ENCODE peak calls at places on chromosomes 7 and 10, in ten cellular contexts. F is NB4, N is heart left ventricle, L is Peyer's patch, U is adrenal gland, O is sigmoid colon, J is A549, B is uterus, C is ovary, Z is tibial nerve. G is an unnamed sample.
A peak's percentile ranks its signal among the peaks of the same experiment; 100 is the strongest.

GRCh38 chr7:82562716-82563404 is 119.3 kb upstream of the CACNA2D1 start:
- DNase-seq in U (no peak), N (no peak), F (no peak), C (no peak), J (no peak), B (no peak), Z (no peak), O (no peak), L (no peak), G (no peak)

GRCh38 chr10:69435966-69436520 is 15.2 kb upstream of the TSPAN15 start:
- DNase-seq in L (no peak), F (no peak), C (no peak), U (no peak), B (no peak), Z (no peak), J (no peak), N (no peak), O (peak; percentile 48), G (no peak)

GRCh38 chr7:42574693-42575084 is 337.2 kb downstream of the C7orf25 start:
- DNase-seq in L (no peak), U (no peak), Z (no peak), O (no peak), C (no peak), N (no peak), F (no peak), J (no peak), B (no peak), G (no peak)

GRCh38 chr10:19816420-19817250 is at the start of gene PLXDC2:
- DNase-seq in J (no peak), Z (peak; percentile 24), C (no peak), L (peak; percentile 71), U (peak; percentile 69), F (peak; percentile 36), B (peak; percentile 45), N (peak; percentile 69), O (peak; percentile 77), G (peak; percentile 15)

GRCh38 chr10:127417686-127418415 is 131.3 kb upstream of the NPS start:
- DNase-seq in Z (no peak), O (no peak), U (no peak), C (peak; percentile 73), F (no peak), N (no peak), B (no peak), J (no peak), L (no peak), G (no peak)

GRCh38 chr7:92279429-92280031 is 33.8 kb downstream of the ANKIB1 start:
- DNase-seq in C (no peak), J (no peak), B (no peak), F (no peak), L (no peak), N (no peak), O (no peak), Z (no peak), U (no peak), G (no peak)

GRCh38 chr7:147547252-147547897 is 1043.2 kb upstream of the C7orf33 start:
- DNase-seq in O (no peak), N (no peak), C (no peak), Z (no peak), F (peak; percentile 55), L (no peak), B (no peak), U (no peak), J (no peak), G (peak; percentile 25)

GRCh38 chr7:159078911-159079270 is 65.8 kb downstream of the VIPR2 start:
- DNase-seq in J (no peak), L (no peak), U (no peak), C (no peak), O (peak; percentile 26), N (no peak), Z (no peak), F (no peak), B (no peak), G (no peak)

GRCh38 chr10:32104622-32105509 is 48.6 kb upstream of the KIF5B start:
- DNase-seq in O (no peak), U (no peak), B (no peak), F (no peak), N (no peak), J (no peak), Z (no peak), L (no peak), C (no peak), G (no peak)

GRCh38 chr10:60433684-60434083 is 44.0 kb upstream of the ANK3 start:
- DNase-seq in F (no peak), O (no peak), N (no peak), C (no peak), B (no peak), U (no peak), L (no peak), J (no peak), Z (no peak), G (no peak)

GRCh38 chr7:132964886-132965285 is 117.0 kb downstream of the CHCHD3 start:
- DNase-seq in L (no peak), C (no peak), F (no peak), O (no peak), J (no peak), Z (no peak), B (no peak), N (no peak), U (no peak), G (no peak)

DNA sequence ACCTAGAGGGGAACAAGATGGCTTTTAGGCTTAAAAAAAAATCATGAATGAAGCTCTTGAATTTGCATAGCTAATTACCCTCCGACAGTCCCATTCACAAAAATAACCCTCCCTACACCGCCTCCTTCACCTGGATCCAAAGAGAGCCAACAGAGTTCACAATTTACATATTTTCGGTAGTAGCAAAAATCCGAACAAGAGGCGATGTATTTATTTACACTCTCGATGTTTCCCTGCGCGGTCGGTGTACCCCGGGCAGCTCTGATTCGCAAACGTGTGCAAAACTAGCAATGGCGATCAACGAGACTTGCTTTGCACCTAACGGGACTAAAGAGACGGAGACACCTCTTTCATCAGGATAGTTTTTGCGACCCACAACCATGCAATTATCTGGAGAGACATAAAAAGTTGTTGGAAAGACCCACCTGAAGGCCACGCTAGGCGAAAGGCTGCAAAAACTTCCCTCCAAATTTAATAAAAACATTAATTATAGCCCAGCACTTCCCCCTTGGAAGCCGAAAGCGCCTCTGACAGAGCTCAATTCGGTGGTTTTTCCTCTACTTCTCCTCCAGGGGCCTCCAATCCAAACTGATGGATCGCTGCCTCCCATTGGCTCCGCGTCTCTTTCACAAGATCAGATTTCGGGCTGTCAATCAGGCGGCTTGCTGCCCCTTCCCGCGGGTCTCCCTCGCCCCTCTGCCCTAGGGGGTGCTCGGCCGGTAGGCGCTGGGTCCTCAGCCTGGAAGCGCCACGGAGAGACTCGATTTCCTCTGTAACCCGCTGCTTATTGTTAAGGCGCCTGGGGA is at the start of gene ETV1:
- DNase-seq in O (peak; percentile 79), B (peak; percentile 58), Z (peak; percentile 51), N (peak; percentile 76), L (peak; percentile 52), J (peak; percentile 79), F (no peak), C (peak; percentile 17), U (peak; percentile 85), G (peak; percentile 55)
- TF ChIP-seq POLR2A in O (no peak), B (no peak), Z (no peak), N (peak; percentile 39), L (no peak), J (no peak), F (no peak), C (no peak), U (peak; percentile 74), G (no peak)

DNA sequence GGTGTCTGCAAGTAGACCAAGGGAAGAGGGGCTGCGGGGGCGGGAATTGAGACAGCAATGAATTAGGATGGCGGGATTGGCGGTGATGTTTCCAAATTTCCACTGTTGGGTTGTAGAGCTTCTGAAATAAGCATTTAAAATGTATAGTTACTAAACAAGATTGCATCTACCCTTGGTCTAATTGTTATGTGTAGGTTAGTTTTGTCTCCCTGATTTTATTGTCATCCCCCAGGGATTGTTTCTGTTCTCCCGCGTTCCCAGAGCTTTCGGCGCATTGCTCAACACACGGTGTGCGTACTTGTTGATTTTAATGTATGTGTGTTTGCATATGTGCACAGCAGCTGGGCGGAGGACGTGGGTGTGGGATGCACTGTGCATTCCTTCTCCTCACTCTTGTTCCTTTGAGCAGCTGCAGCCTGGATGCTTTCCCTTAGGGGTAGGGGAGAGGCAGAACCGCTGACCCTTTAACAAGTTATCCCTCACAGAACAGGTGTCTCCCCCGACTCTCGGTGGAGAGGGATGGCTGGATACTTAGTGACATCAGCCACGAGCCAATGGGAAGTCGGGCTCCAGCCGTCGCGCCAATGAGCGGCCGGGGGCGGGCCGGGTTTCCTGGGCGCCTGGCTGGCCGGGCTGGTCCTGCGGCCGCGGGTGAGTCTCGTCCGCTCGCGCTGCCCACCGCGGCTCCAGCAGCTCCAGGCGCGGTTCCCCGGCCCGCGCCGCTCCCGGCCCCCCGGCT is at the start of gene TSPAN33:
- DNase-seq in L (peak; percentile 81), C (peak; percentile 68), O (peak; percentile 88), B (peak; percentile 46), U (peak; percentile 88), F (peak; percentile 74), Z (peak; percentile 52), N (peak; percentile 88), J (peak; percentile 98), G (peak; percentile 56)
- TF ChIP-seq POLR2A in L (no peak), C (no peak), O (no peak), B (no peak), U (no peak), F (no peak), Z (no peak), N (no peak), J (peak; percentile 10), G (no peak)

GRCh38 chr10:1944487-1944886 is 207.2 kb upstream of the ADARB2 start:
- DNase-seq in L (no peak), U (no peak), J (no peak), F (no peak), O (no peak), N (no peak), Z (no peak), C (no peak), B (no peak), G (no peak)

GRCh38 chr10:1942478-1942877 is 205.2 kb upstream of the ADARB2 start:
- DNase-seq in Z (no peak), B (no peak), L (no peak), N (no peak), J (no peak), F (no peak), C (no peak), U (no peak), O (no peak), G (no peak)

GRCh38 chr10:1935912-1936311 is 198.6 kb upstream of the ADARB2 start:
- DNase-seq in C (no peak), N (no peak), L (no peak), J (no peak), Z (no peak), F (no peak), U (no peak), B (no peak), O (no peak), G (no peak)

GRCh38 chr10:1938317-1938716 is 201.0 kb upstream of the ADARB2 start:
- DNase-seq in L (no peak), N (no peak), J (no peak), F (peak; percentile 66), C (no peak), B (no peak), U (no peak), Z (no peak), O (no peak), G (no peak)

GRCh38 chr10:1939016-1939415 is 201.7 kb upstream of the ADARB2 start:
- DNase-seq in Z (no peak), C (no peak), U (no peak), F (no peak), J (no peak), O (no peak), N (no peak), B (no peak), L (no peak), G (no peak)
- TF ChIP-seq POLR2A in Z (no peak), C (no peak), U (no peak), F (no peak), J (no peak), O (no peak), N (no peak), B (no peak), L (no peak), G (no peak)

GRCh38 chr7:27107901-27108381 is 5.5 kb upstream of the HOXA2 start:
- DNase-seq in C (no peak), J (no peak), F (no peak), Z (no peak), L (peak; percentile 59), U (no peak), N (no peak), B (no peak), O (peak; percentile 71), G (no peak)
- TF ChIP-seq POLR2A in C (no peak), J (no peak), F (no peak), Z (no peak), L (no peak), U (no peak), N (no peak), B (no peak), O (no peak), G (no peak)

G was measured in erythroblast.